ENCODE peak calls at places on chromosomes 5 and 9, in six cellular contexts. C is GM12864, T is cardiac fibroblast, P is Peyer's patch, H is sigmoid colon, K is GM06990. L is an unnamed sample.

GRCh38 chr5:9376363-9377117 is 169.3 kb downstream of the SEMA5A start:
- DNase-seq in C (no peak), T (peak), P (no peak), H (no peak), K (no peak), L (peak)

GRCh38 chr5:14946813-14947640 is 75.4 kb upstream of the ANKH start:
- DNase-seq in C (no peak), T (peak), P (no peak), H (no peak), K (no peak), L (peak)

GRCh38 chr5:158714049-158714448 is 385.7 kb downstream of the EBF1 start:
- DNase-seq in C (no peak), T (no peak), P (no peak), H (no peak), K (no peak), L (no peak)

GRCh38 chr5:176620333-176620981 is 9.9 kb downstream of the SNCB start:
- DNase-seq in C (no peak), T (peak), P (no peak), H (no peak), K (no peak), L (peak)

GRCh38 chr5:149367249-149367971 is 9.6 kb downstream of the PCYOX1L start:
- DNase-seq in C (no peak), T (peak), P (no peak), H (peak), K (peak), L (peak)

GRCh38 chr5:19564036-19564435 is 424.0 kb downstream of the CDH18 start:
- DNase-seq in C (no peak), T (no peak), P (no peak), H (no peak), K (no peak), L (no peak)

GRCh38 chr5:14716755-14717752 is 52.5 kb downstream of the OTULIN start:
- DNase-seq in C (no peak), T (no peak), P (no peak), H (no peak), K (no peak), L (no peak)

GRCh38 chr9:89077519-89077918 is 86.3 kb downstream of the S1PR3 start:
- DNase-seq in C (no peak), T (no peak), P (no peak), H (peak), K (no peak), L (no peak)

GRCh38 chr5:149069711-149070110 is 6.8 kb upstream of the SH3TC2 start:
- DNase-seq in C (no peak), T (no peak), P (no peak), H (no peak), K (no peak), L (no peak)

DNA sequence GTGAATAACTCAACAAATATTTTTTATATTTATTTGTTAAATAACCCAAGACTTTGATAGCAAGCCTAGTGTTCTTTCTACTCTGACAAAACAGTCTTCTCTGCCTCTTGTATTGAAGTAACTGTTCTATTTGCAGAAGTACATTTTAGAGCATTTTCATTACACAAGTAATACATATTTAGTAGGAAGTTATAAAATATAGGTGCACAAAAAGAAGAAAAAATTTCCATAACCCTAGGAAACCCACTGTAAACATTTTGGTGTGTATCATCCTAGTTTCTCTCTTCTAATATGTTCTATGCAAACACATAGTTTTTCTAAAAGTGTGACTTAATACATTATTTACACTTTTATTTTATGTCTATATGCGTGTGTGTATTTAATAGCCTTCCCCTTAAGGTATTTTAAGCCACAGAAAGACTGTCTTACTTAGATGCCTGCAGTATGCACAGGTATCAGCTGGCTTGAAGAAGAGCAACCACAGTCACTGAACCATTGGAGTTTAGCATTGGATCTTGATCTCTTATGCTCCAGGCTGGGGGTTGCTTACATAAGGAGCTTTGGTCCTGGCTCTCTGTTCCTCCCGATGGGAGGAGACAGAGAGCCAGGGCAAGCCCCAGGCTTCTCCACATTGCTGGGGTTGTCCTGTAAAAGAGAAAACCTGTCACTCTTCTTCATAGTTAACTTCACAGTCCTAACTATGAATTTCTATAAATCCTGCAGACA is 3.8 kb downstream of the SELENOP start:
- DNase-seq in C (no peak), T (no peak), P (no peak), H (no peak), K (no peak), L (no peak)
- TF ChIP-seq CTCF in C (no peak), T (no peak), P (no peak), H (no peak), K (no peak), L (no peak)

DNA sequence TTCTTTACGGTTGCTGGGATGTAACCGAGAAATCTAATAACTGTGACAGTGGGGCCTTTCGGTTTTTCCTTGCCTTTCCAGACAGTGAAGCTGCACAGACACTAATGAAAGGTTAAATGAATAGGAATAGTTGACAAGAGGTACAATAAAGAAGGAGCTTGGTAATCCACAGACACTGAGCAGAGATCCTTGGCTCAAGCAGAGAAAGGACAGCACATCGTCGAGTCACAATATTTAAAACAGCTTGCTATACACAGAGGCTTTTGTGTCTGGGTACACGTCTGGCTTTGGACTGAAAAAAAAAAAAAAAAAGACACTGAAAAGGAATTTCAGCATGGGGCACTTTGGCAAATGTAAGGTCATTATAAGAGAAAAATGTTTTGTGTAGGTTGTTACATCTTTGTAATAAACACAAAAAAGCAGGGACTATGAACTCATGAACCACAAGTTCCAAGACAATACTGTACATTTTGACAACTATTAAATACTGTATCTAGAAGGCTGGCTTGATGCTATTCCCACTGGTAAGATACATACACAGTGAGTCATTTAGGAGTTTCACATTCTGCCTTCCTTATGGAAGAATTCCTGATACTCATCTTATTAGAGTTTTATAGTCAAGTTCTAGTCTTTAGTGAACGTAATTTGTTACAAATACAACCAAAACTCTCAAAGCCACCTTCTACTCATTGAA is 5.6 kb downstream of the BNC2 start:
- DNase-seq in C (no peak), T (peak), P (no peak), H (no peak), K (no peak), L (peak)
- H3K4me3 ChIP-seq in C (no peak), T (peak), P (no peak), H (no peak), K (no peak), L (peak)

GRCh38 chr5:61948151-61948550 is 357.9 kb upstream of the KIF2A start:
- DNase-seq in C (no peak), T (no peak), P (no peak), H (no peak), K (no peak), L (no peak)
- TF ChIP-seq CTCF in C (no peak), T (no peak), P (no peak), H (no peak), K (no peak), L (no peak)

GRCh38 chr5:1272201-1272600 is 22.7 kb downstream of the TERT start:
- DNase-seq in C (no peak), T (no peak), P (no peak), H (no peak), K (no peak), L (no peak)
- H3K4me3 ChIP-seq in C (no peak), T (no peak), P (no peak), H (no peak), K (no peak), L (no peak)

DNA sequence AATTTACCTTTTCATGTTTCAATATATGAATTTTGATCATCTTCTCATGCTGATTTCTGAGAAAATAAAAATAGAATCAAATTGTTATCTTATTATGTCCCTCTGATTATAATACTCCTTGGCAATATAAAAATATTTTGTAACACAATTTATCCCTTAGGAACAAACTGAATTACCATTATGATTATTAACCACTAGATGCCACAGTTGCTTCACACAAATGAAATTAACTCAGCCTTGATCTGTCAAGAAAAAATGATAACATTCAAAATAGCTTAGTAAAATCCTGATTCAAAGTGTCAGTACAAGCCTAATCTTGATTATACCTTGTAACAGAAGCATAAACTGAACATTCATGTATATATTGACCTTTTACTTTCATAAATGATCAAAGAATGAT is 4.8 kb upstream of the CHSY3 start:
- DNase-seq in C (no peak), T (peak), P (no peak), H (no peak), K (no peak), L (peak)
- TF ChIP-seq CTCF in C (no peak), T (peak), P (peak), H (no peak), K (no peak), L (peak)

DNA sequence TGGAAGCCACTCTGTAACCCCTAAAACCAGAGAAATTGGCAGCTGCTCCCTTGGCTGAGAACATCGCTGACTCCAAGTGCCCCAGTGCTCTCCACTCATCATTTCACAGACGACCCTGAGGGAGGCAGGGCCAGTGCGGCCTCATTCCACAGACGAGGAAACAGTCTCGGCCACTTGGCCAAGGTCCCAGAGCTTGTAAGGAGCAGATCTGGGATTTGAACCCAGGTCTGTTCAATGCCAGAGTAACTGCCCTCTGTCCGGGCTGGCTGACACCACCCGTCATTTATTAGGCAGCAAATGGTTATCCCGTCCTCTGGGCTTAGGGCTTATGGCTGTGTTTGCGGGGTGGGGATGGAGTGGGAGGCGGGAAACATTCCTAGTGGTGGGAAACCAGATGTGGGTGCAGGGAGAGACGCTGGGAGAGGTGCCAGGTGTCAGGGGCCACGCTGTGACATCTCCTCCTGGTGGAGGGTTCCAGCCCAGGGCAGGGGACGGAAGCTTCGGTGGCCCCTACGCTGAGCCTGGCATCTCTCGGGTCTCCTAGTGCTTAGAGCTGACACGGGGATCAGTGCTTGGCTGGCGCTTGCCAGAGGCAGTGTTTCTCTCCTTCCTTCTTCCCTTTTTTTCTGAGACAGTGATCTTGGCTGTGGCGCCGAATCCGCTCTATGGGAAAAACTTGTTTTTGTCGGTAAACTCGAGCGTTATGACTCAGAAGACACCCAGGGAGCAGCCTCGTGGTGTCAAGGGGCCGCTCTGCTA is 20.1 kb upstream of the IER5L start:
- DNase-seq in C (no peak), T (peak), P (no peak), H (peak), K (no peak), L (peak)
- H3K4me3 ChIP-seq in C (no peak), T (peak), P (no peak), H (no peak), K (no peak), L (peak)

GRCh38 chr5:59361454-59361853 is 532.1 kb downstream of the PDE4D start:
- DNase-seq in C (no peak), T (no peak), P (no peak), H (no peak), K (no peak), L (no peak)
- TF ChIP-seq CTCF in C (no peak), T (no peak), P (no peak), H (no peak), K (no peak), L (no peak)

GRCh38 chr9:19233344-19233743 is 2.9 kb downstream of the DENND4C start:
- DNase-seq in C (no peak), T (no peak), P (no peak), H (no peak), K (no peak), L (no peak)
- H3K4me3 ChIP-seq in C (peak), T (no peak), P (peak), H (no peak), K (peak), L (no peak)